ENCODE peak calls at places on chromosomes 7 and 10, in ten cellular contexts. D, M, B, V, K, F, R, O, A and X are unnamed samples.

GRCh38 chr7:131103997-131104396 is 223.7 kb upstream of the MKLN1 start:
- DNase-seq in D (peak), M (no peak), B (peak), V (no peak), K (no peak), F (no peak), R (no peak), O (no peak), A (no peak), X (no peak)

GRCh38 chr7:108147031-108147563 is 16.9 kb upstream of the LAMB4 start:
- DNase-seq in D (no peak), M (no peak), B (no peak), V (peak), K (peak), F (no peak), R (no peak), O (no peak), A (no peak), X (no peak)

GRCh38 chr10:117553171-117553814 is 10.7 kb downstream of the EMX2 start:
- DNase-seq in D (no peak), M (no peak), B (no peak), V (no peak), K (no peak), F (no peak), R (no peak), O (no peak), A (no peak), X (no peak)

GRCh38 chr7:129480674-129481363 is 21.5 kb upstream of the SMKR1 start:
- DNase-seq in D (no peak), M (no peak), B (no peak), V (no peak), K (no peak), F (no peak), R (no peak), O (no peak), A (no peak), X (no peak)

GRCh38 chr10:77746313-77746712 is 108.7 kb upstream of the KCNMA1 start:
- DNase-seq in D (no peak), M (no peak), B (peak), V (no peak), K (no peak), F (no peak), R (no peak), O (no peak), A (no peak), X (no peak)

GRCh38 chr10:133257489-133258065 is 19.1 kb downstream of the ADAM8 start:
- DNase-seq in D (peak), M (peak), B (peak), V (peak), K (peak), F (peak), R (no peak), O (no peak), A (peak), X (peak)

GRCh38 chr7:1945558-1945957 is 275.5 kb downstream of the ELFN1 start:
- DNase-seq in D (no peak), M (no peak), B (no peak), V (no peak), K (no peak), F (no peak), R (no peak), O (no peak), A (no peak), X (no peak)

GRCh38 chr10:78980354-78980753 is 88.4 kb upstream of the ZMIZ1 start:
- DNase-seq in D (no peak), M (no peak), B (peak), V (no peak), K (no peak), F (no peak), R (no peak), O (no peak), A (no peak), X (no peak)

GRCh38 chr10:102643346-102644065 is 773 bp upstream of the TRIM8 start:
- DNase-seq in D (peak), M (no peak), B (peak), V (peak), K (peak), F (peak), R (peak), O (no peak), A (peak), X (peak)

GRCh38 chr7:29377718-29378117 is 183.1 kb downstream of the CHN2 start:
- DNase-seq in D (no peak), M (no peak), B (no peak), V (peak), K (no peak), F (no peak), R (no peak), O (no peak), A (no peak), X (no peak)

GRCh38 chr7:94701555-94701973 is 45.6 kb upstream of the SGCE start:
- DNase-seq in D (no peak), M (no peak), B (peak), V (no peak), K (no peak), F (no peak), R (no peak), O (no peak), A (no peak), X (peak)

GRCh38 chr7:493661-494251 is 25.9 kb downstream of the PDGFA start:
- DNase-seq in D (no peak), M (no peak), B (no peak), V (no peak), K (no peak), F (no peak), R (no peak), O (no peak), A (no peak), X (no peak)

GRCh38 chr7:135208417-135208793 is 2.9 kb downstream of the WDR91 start:
- DNase-seq in D (no peak), M (no peak), B (no peak), V (no peak), K (no peak), F (no peak), R (no peak), O (no peak), A (no peak), X (no peak)

GRCh38 chr7:40437498-40437897 is 302.7 kb downstream of the SUGCT start:
- DNase-seq in D (no peak), M (peak), B (peak), V (no peak), K (no peak), F (no peak), R (no peak), O (no peak), A (no peak), X (peak)

GRCh38 chr10:84026821-84027257 is 112.5 kb upstream of the GHITM start:
- DNase-seq in D (no peak), M (no peak), B (peak), V (peak), K (peak), F (no peak), R (no peak), O (no peak), A (peak), X (no peak)

GRCh38 chr10:71397340-71398212 is 856 bp downstream of the CDH23 start:
- DNase-seq in D (no peak), M (no peak), B (no peak), V (no peak), K (peak), F (no peak), R (no peak), O (no peak), A (no peak), X (no peak)

GRCh38 chr10:125344573-125345121 is 184.3 kb upstream of the CTBP2 start:
- DNase-seq in D (no peak), M (no peak), B (no peak), V (no peak), K (no peak), F (no peak), R (no peak), O (no peak), A (no peak), X (no peak)